ENCODE peak calls at places on chromosomes 4 and X, in ten cellular contexts. U is NCI-H510A; Z is A549; H is NCI-H1436; M is AG20443; Y is HCT116; V is NCI-H748 treated with DMSO at 0.1 percent for 48 hours; E is GM23338; G is activated CD4-positive, CD25-positive, alpha-beta regulatory T cell treated with anti-CD3 and anti-CD28 coated beads, Interleukin-2, amount 50 U/mL, for 16 hours; K is HTR-8/SVneo. B is an unnamed sample.

GRCh38 chr4:85414972-85415371 is 60.0 kb upstream of the ARHGAP24 start:
- DNase-seq in U (no peak), Z (no peak), H (no peak), M (no peak), Y (no peak), V (no peak), E (no peak), G (no peak), K (no peak), B (no peak)

GRCh38 chr4:13543648-13544555 is at the start of gene NKX3-2:
- DNase-seq in U (peak; percentile 27), Z (no peak), H (no peak), M (peak; percentile 60), Y (no peak), V (no peak), E (peak; percentile 70), G (no peak), K (no peak), B (no peak)

GRCh38 chr4:134708616-134709015 is 507.0 kb upstream of the PABPC4L start:
- DNase-seq in U (peak; percentile 12), Z (no peak), H (no peak), M (no peak), Y (no peak), V (no peak), E (no peak), G (no peak), K (no peak), B (no peak)

GRCh38 chr4:175731506-175731905 is 80.6 kb downstream of the GPM6A start:
- DNase-seq in U (no peak), Z (no peak), H (no peak), M (no peak), Y (no peak), V (no peak), E (no peak), G (no peak), K (no peak), B (no peak)

GRCh38 chr4:21901831-21902230 is 46.7 kb downstream of the KCNIP4 start:
- DNase-seq in U (no peak), Z (peak; percentile 20), H (no peak), M (no peak), Y (no peak), V (no peak), E (no peak), G (no peak), K (no peak), B (no peak)

GRCh38 chr4:110616162-110617062 is 6.5 kb downstream of the PITX2 start:
- DNase-seq in U (no peak), Z (no peak), H (no peak), M (no peak), Y (no peak), V (no peak), E (peak; percentile 60), G (no peak), K (no peak), B (no peak)

GRCh38 chrX:116306218-116306617 is 130.2 kb upstream of the SLC6A14 start:
- DNase-seq in U (no peak), Z (no peak), H (no peak), M (no peak), Y (no peak), V (no peak), E (no peak), G (no peak), K (no peak), B (no peak)

GRCh38 chrX:110477593-110478228 is 119.1 kb downstream of the RTL9 start:
- DNase-seq in U (no peak), Z (no peak), H (no peak), M (no peak), Y (no peak), V (no peak), E (no peak), G (no peak), K (no peak), B (no peak)

GRCh38 chrX:47187106-47187677 is 6.4 kb upstream of the UBA1 start:
- DNase-seq in U (no peak), Z (no peak), H (no peak), M (no peak), Y (no peak), V (no peak), E (peak; percentile 25), G (no peak), K (no peak), B (no peak)

GRCh38 chrX:68355629-68355920 is 77.7 kb downstream of the OPHN1 start:
- DNase-seq in U (no peak), Z (peak; percentile 32), H (no peak), M (no peak), Y (no peak), V (no peak), E (no peak), G (no peak), K (no peak), B (no peak)

GRCh38 chr4:168432419-168433146 is 47.7 kb downstream of the DDX60L start:
- DNase-seq in U (peak; percentile 0), Z (peak; percentile 44), H (no peak), M (no peak), Y (no peak), V (no peak), E (no peak), G (no peak), K (no peak), B (no peak)

GRCh38 chrX:113986427-113986826 is 597.5 kb upstream of the HTR2C start:
- DNase-seq in U (no peak), Z (no peak), H (no peak), M (no peak), Y (no peak), V (no peak), E (no peak), G (no peak), K (no peak), B (no peak)

GRCh38 chr4:106978046-106978774 is 57.9 kb downstream of the DKK2 start:
- DNase-seq in U (no peak), Z (no peak), H (no peak), M (no peak), Y (no peak), V (no peak), E (peak; percentile 61), G (no peak), K (no peak), B (no peak)

GRCh38 chr4:72568959-72569718 is at the start of gene ADAMTS3:
- DNase-seq in U (peak; percentile 85), Z (peak; percentile 2), H (peak; percentile 54), M (peak; percentile 68), Y (no peak), V (no peak), E (peak; percentile 92), G (no peak), K (peak; percentile 41), B (no peak)

GRCh38 chr4:79404666-79405065 is 3.4 kb downstream of the GK2 start:
- DNase-seq in U (no peak), Z (no peak), H (no peak), M (no peak), Y (no peak), V (no peak), E (no peak), G (no peak), K (no peak), B (no peak)

GRCh38 chrX:132263127-132263526 is 43.9 kb upstream of the RAP2C start:
- DNase-seq in U (no peak), Z (no peak), H (no peak), M (no peak), Y (no peak), V (no peak), E (no peak), G (no peak), K (no peak), B (no peak)

GRCh38 chrX:39927380-39927779 is 170.4 kb downstream of the BCOR start:
- DNase-seq in U (no peak), Z (no peak), H (no peak), M (no peak), Y (no peak), V (no peak), E (no peak), G (no peak), K (no peak), B (no peak)

GRCh38 chrX:44071070-44071645 is 98.0 kb upstream of the NDP start:
- DNase-seq in U (no peak), Z (no peak), H (no peak), M (no peak), Y (no peak), V (no peak), E (no peak), G (no peak), K (no peak), B (no peak)

GRCh38 chr4:101292901-101293300 is 54.4 kb downstream of the PPP3CA start:
- DNase-seq in U (no peak), Z (no peak), H (no peak), M (peak; percentile 30), Y (no peak), V (no peak), E (no peak), G (no peak), K (no peak), B (no peak)

GRCh38 chr4:70559216-70559830 is 32.7 kb upstream of the AMBN start:
- DNase-seq in U (peak; percentile 16), Z (peak; percentile 36), H (peak; percentile 16), M (peak; percentile 71), Y (peak; percentile 35), V (no peak), E (peak; percentile 74), G (no peak), K (peak; percentile 41), B (no peak)

GRCh38 chr4:96969456-96969855 is 1129.6 kb downstream of the PDHA2 start:
- DNase-seq in U (no peak), Z (no peak), H (no peak), M (no peak), Y (no peak), V (no peak), E (no peak), G (no peak), K (no peak), B (no peak)

GRCh38 chr4:60737858-60738257 is 462.3 kb upstream of the ADGRL3 start:
- DNase-seq in U (no peak), Z (no peak), H (no peak), M (peak; percentile 30), Y (no peak), V (no peak), E (no peak), G (no peak), K (no peak), B (no peak)

GRCh38 chr4:17380347-17380746 is 131.5 kb downstream of the QDPR start:
- DNase-seq in U (no peak), Z (no peak), H (no peak), M (no peak), Y (no peak), V (no peak), E (no peak), G (no peak), K (no peak), B (no peak)

GRCh38 chrX:49155243-49155899 is 7.2 kb upstream of the MAGIX start:
- DNase-seq in U (peak; percentile 37), Z (peak; percentile 88), H (peak; percentile 56), M (peak; percentile 49), Y (peak; percentile 62), V (peak; percentile 39), E (peak; percentile 92), G (no peak), K (no peak), B (peak; percentile 57)

GRCh38 chr4:165457793-165458192 is 79.0 kb downstream of the CPE start:
- DNase-seq in U (no peak), Z (no peak), H (no peak), M (no peak), Y (no peak), V (no peak), E (no peak), G (no peak), K (no peak), B (no peak)

GRCh38 chr4:139229534-139230039 is 50.4 kb downstream of the MGARP start:
- DNase-seq in U (no peak), Z (peak; percentile 49), H (peak; percentile 18), M (peak; percentile 54), Y (peak; percentile 50), V (peak; percentile 12), E (peak; percentile 79), G (no peak), K (peak; percentile 71), B (peak; percentile 34)

GRCh38 chr4:177489847-177490246 is 47.6 kb upstream of the AGA start:
- DNase-seq in U (no peak), Z (no peak), H (no peak), M (no peak), Y (no peak), V (no peak), E (no peak), G (no peak), K (no peak), B (no peak)

GRCh38 chr4:158322119-158322518 is 111.8 kb downstream of the TMEM144 start:
- DNase-seq in U (no peak), Z (no peak), H (no peak), M (peak; percentile 20), Y (no peak), V (peak; percentile 1), E (no peak), G (no peak), K (no peak), B (no peak)

B was measured in GF-D8.